ENCODE peak calls at places on chromosomes 5 and 9, in nine cellular contexts. L is stomach, X is tibial nerve, H is prostate gland, A is upper lobe of left lung, K is NB4, F is IMR-90, Z is adrenal gland, V is body of pancreas. Q is an unnamed sample.

GRCh38 chr9:5799314-5799713 is 33.6 kb downstream of the ERMP1 start:
- DNase-seq in F (peak), Z (peak), X (no peak), V (peak), A (no peak), L (no peak), H (peak), K (peak), Q (no peak)

GRCh38 chr5:159262472-159262858 is 625 bp upstream of the UBLCP1 start:
- DNase-seq in V (no peak), K (no peak), L (no peak), F (peak), X (no peak), H (no peak), A (no peak), Z (no peak), Q (no peak)

GRCh38 chr5:36374275-36374862 is 72.7 kb upstream of the RANBP3L start:
- DNase-seq in V (no peak), H (no peak), L (no peak), X (no peak), Z (no peak), K (no peak), A (no peak), F (peak), Q (peak)

GRCh38 chr9:115988701-115989100 is 164.9 kb upstream of the PAPPA start:
- DNase-seq in Z (no peak), V (no peak), L (no peak), X (no peak), H (no peak), A (no peak), F (peak), K (no peak), Q (no peak)

GRCh38 chr5:168818586-168818985 is 239.4 kb upstream of the PANK3 start:
- DNase-seq in V (no peak), L (no peak), K (no peak), Z (no peak), F (no peak), H (no peak), X (no peak), A (peak), Q (no peak)

GRCh38 chr5:20494706-20495105 is 506.7 kb upstream of the CDH18 start:
- DNase-seq in F (no peak), X (no peak), H (no peak), V (no peak), A (no peak), Z (no peak), L (no peak), K (no peak), Q (no peak)

GRCh38 chr5:139137703-139138102 is 60.5 kb downstream of the SIL1 start:
- DNase-seq in Z (no peak), A (peak), X (no peak), L (peak), V (peak), K (peak), H (no peak), F (peak), Q (no peak)

GRCh38 chr9:14183001-14183400 is 130.9 kb downstream of the NFIB start:
- DNase-seq in K (no peak), H (no peak), F (no peak), X (no peak), L (no peak), A (no peak), V (no peak), Z (no peak), Q (no peak)

GRCh38 chr5:168946363-168946762 is 354.6 kb downstream of the SLIT3 start:
- DNase-seq in H (no peak), X (no peak), L (no peak), K (peak), A (no peak), F (no peak), Z (no peak), V (no peak), Q (no peak)

GRCh38 chr5:71587709-71588532 is 781 bp downstream of the MCCC2 start:
- DNase-seq in F (no peak), L (no peak), V (no peak), Z (no peak), H (no peak), X (no peak), K (peak), A (no peak), Q (no peak)

GRCh38 chr5:30926181-30926580 is 267.3 kb upstream of the CDH6 start:
- DNase-seq in X (no peak), Z (no peak), K (no peak), V (no peak), L (no peak), H (no peak), A (no peak), F (no peak), Q (no peak)

DNA sequence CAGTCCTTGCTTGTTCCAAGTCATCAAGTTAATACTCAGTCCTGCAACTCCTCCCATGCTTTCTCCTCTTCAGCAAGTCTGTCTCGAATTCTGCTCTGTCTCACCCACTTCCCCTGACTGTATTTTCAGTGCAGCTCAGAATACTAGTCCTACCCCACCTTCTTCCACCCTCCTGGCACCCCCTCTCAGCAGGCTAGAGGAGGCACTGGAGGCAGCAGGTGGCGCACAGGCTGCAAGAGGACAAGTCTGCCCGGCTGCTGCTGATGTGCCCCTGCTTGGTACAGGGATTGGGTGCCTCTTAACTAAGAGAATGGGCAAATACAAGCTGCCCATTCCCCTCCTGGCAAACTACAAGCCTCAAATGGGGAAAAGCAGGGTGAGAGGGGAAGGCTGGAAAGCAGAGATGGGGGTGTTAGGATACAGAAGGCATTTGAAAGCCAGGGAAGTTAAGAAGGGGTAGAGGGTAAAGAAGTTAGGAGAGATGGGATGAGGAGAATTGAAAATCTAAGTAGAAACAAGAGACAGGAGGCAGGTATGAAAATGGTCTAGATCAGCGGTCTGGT is 5.0 kb downstream of the TLN1 start:
- DNase-seq in F (peak), H (no peak), A (peak), K (peak), X (no peak), Z (peak), V (no peak), L (no peak), Q (no peak)
- TF ChIP-seq CTCF in F (peak), H (no peak), A (no peak), K (no peak), X (no peak), Z (no peak), V (no peak), L (no peak), Q (no peak)

GRCh38 chr9:95875305-95876137 is at the start of gene ERCC6L2:
- DNase-seq in Z (peak), H (peak), F (peak), X (peak), A (peak), L (peak), K (peak), V (peak), Q (peak)
- TF ChIP-seq POLR2A in Z (peak), H (peak), F (peak), X (peak), A (no peak), L (no peak), K (peak), V (peak), Q (peak)

GRCh38 chr5:41968153-41968723 is 43.2 kb downstream of the FBXO4 start:
- DNase-seq in K (no peak), L (no peak), X (no peak), F (no peak), Z (no peak), V (no peak), A (no peak), H (no peak), Q (no peak)
- TF ChIP-seq CTCF in K (peak), L (no peak), X (no peak), F (no peak), Z (no peak), V (no peak), A (no peak), H (no peak), Q (no peak)

GRCh38 chr9:136437430-136437829 is 2.2 kb downstream of the INPP5E start:
- DNase-seq in K (no peak), L (no peak), Z (no peak), X (no peak), F (peak), A (peak), H (no peak), V (no peak), Q (no peak)
- TF ChIP-seq POLR2A in K (no peak), L (no peak), Z (no peak), X (no peak), F (no peak), A (no peak), H (no peak), V (no peak), Q (no peak)

DNA sequence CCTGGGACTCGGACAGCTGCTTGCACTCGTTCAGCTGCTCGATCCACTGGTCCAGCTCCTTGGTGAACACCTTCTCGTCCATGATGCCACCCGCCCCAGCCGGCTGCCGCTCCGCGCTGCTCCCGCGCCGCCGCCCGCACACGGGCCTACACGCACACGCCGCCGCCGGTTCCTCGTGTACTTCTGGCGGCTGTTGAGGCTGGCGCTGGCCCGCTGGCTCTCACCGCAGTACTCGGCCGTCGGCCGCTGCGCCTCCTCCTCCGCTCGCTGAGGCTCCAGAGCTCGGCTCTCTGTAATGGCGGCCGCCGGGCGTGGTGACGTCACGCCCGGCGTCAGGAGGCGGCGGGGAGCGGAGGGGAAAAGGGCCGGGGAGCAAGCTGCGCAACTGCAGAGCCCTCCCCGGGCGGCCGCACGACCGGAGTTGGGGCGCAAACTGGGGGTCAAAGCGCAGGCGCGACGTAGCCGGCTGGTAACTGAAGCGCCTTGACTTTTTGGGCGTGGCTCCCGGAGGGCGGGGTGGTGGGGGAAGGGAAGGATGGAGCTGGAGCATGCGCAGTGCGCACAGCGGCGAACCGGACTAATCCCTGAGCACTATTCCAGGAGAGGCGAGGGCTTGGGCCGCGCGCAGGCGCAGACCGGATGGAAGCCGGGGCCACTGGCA is at the start of gene PPP2CA:
- DNase-seq in V (peak), Z (peak), K (peak), H (peak), A (peak), X (peak), L (peak), F (peak), Q (peak)
- TF ChIP-seq CTCF in V (no peak), Z (no peak), K (no peak), H (no peak), A (peak), X (no peak), L (no peak), F (no peak), Q (no peak)

GRCh38 chr5:164051745-164052144 is 546.3 kb downstream of the MAT2B start:
- DNase-seq in L (no peak), H (no peak), F (peak), X (no peak), A (no peak), K (no peak), V (no peak), Z (no peak), Q (no peak)

GRCh38 chr5:164053123-164053522 is 547.7 kb downstream of the MAT2B start:
- DNase-seq in H (no peak), A (no peak), Z (no peak), K (no peak), L (no peak), V (no peak), F (peak), X (no peak), Q (no peak)

GRCh38 chr5:164054461-164054860 is 549.0 kb downstream of the MAT2B start:
- DNase-seq in X (no peak), L (no peak), A (no peak), F (peak), H (no peak), V (no peak), K (no peak), Z (no peak), Q (no peak)

GRCh38 chr5:164048527-164048926 is 543.1 kb downstream of the MAT2B start:
- DNase-seq in Z (no peak), K (peak), A (no peak), X (no peak), L (no peak), F (peak), H (no peak), V (no peak), Q (no peak)

GRCh38 chr5:164052536-164053090 is 547.2 kb downstream of the MAT2B start:
- DNase-seq in L (no peak), K (no peak), H (no peak), X (no peak), V (no peak), A (no peak), F (peak), Z (no peak), Q (no peak)
- TF ChIP-seq POLR2A in L (no peak), K (no peak), H (no peak), X (no peak), V (no peak), A (no peak), F (no peak), Z (no peak), Q (no peak)